ENCODE peak calls at places on chromosomes 4 and X, in four cellular contexts. One of them, this sample, is unnamed.

GRCh38 chrX:22135171-22135711 is 103.1 kb downstream of the PHEX start:
- DNase-seq in tibial nerve: no peak
- DNase-seq in pancreas: no peak
- DNase-seq in fibroblast of lung: peak
- DNase-seq in this sample: no peak

GRCh38 chrX:68832101-68832416 is 3.2 kb downstream of the EFNB1 start:
- DNase-seq in tibial nerve: no peak
- DNase-seq in pancreas: no peak
- DNase-seq in fibroblast of lung: peak
- DNase-seq in this sample: no peak

GRCh38 chr4:6957994-6958393 is 48.4 kb downstream of the TBC1D14 start:
- DNase-seq in tibial nerve: no peak
- DNase-seq in pancreas: no peak
- DNase-seq in fibroblast of lung: no peak
- DNase-seq in this sample: no peak

GRCh38 chrX:123736333-123736921 is 3.6 kb upstream of the THOC2 start:
- DNase-seq in tibial nerve: no peak
- DNase-seq in pancreas: no peak
- DNase-seq in fibroblast of lung: peak
- DNase-seq in this sample: no peak

GRCh38 chr4:140609548-140610425 is 41.0 kb upstream of the UCP1 start:
- DNase-seq in tibial nerve: no peak
- DNase-seq in pancreas: no peak
- DNase-seq in fibroblast of lung: peak
- DNase-seq in this sample: no peak

GRCh38 chrX:132568291-132568690 is 79.5 kb upstream of the MBNL3 start:
- DNase-seq in tibial nerve: no peak
- DNase-seq in pancreas: no peak
- DNase-seq in fibroblast of lung: no peak
- DNase-seq in this sample: no peak

GRCh38 chr4:26120098-26120795 is 200.6 kb upstream of the RBPJ start:
- DNase-seq in tibial nerve: no peak
- DNase-seq in pancreas: no peak
- DNase-seq in fibroblast of lung: no peak
- DNase-seq in this sample: no peak

GRCh38 chr4:88382621-88383020 is 4.0 kb downstream of the HERC6 start:
- DNase-seq in tibial nerve: no peak
- DNase-seq in pancreas: no peak
- DNase-seq in fibroblast of lung: no peak
- DNase-seq in this sample: peak

GRCh38 chr4:121199742-121200561 is 35.8 kb upstream of the TNIP3 start:
- DNase-seq in tibial nerve: no peak
- DNase-seq in pancreas: no peak
- DNase-seq in fibroblast of lung: no peak
- DNase-seq in this sample: no peak

GRCh38 chr4:113584407-113585150 is 177.0 kb downstream of the CAMK2D start:
- DNase-seq in tibial nerve: no peak
- DNase-seq in pancreas: no peak
- DNase-seq in fibroblast of lung: peak
- DNase-seq in this sample: no peak

GRCh38 chr4:129239088-129239487 is 143.1 kb downstream of the C4orf33 start:
- DNase-seq in tibial nerve: peak
- DNase-seq in pancreas: no peak
- DNase-seq in fibroblast of lung: no peak
- DNase-seq in this sample: no peak

GRCh38 chr4:100721077-100721476 is 203.3 kb upstream of the EMCN start:
- DNase-seq in tibial nerve: no peak
- DNase-seq in pancreas: no peak
- DNase-seq in fibroblast of lung: no peak
- DNase-seq in this sample: no peak

GRCh38 chr4:52852696-52853095 is 9.4 kb upstream of the RASL11B start:
- DNase-seq in tibial nerve: no peak
- DNase-seq in pancreas: no peak
- DNase-seq in fibroblast of lung: peak
- DNase-seq in this sample: no peak

GRCh38 chr4:93182722-93183121 is 645.8 kb upstream of the ATOH1 start:
- DNase-seq in tibial nerve: no peak
- DNase-seq in pancreas: no peak
- DNase-seq in fibroblast of lung: no peak
- DNase-seq in this sample: no peak

GRCh38 chr4:139030614-139031235 is 15.1 kb downstream of the NOCT start:
- DNase-seq in tibial nerve: peak
- DNase-seq in pancreas: no peak
- DNase-seq in fibroblast of lung: peak
- DNase-seq in this sample: peak

GRCh38 chrX:12309733-12310054 is 171.4 kb downstream of the FRMPD4 start:
- DNase-seq in tibial nerve: no peak
- DNase-seq in pancreas: no peak
- DNase-seq in fibroblast of lung: no peak
- DNase-seq in this sample: no peak

GRCh38 chr4:174739576-174739975 is 89.5 kb downstream of the GLRA3 start:
- DNase-seq in tibial nerve: no peak
- DNase-seq in pancreas: no peak
- DNase-seq in fibroblast of lung: no peak
- DNase-seq in this sample: no peak

GRCh38 chr4:118774989-118775388 is 60.9 kb downstream of the SEC24D start:
- DNase-seq in tibial nerve: no peak
- DNase-seq in pancreas: no peak
- DNase-seq in fibroblast of lung: peak
- DNase-seq in this sample: no peak
- H3K27ac ChIP-seq in tibial nerve: no peak
- H3K27ac ChIP-seq in pancreas: no peak
- H3K27ac ChIP-seq in fibroblast of lung: no peak
- H3K27ac ChIP-seq in this sample: no peak

GRCh38 chr4:15648600-15648999 is 6.6 kb downstream of the FBXL5 start:
- DNase-seq in tibial nerve: no peak
- DNase-seq in pancreas: no peak
- DNase-seq in fibroblast of lung: no peak
- DNase-seq in this sample: no peak
- H3K27ac ChIP-seq in tibial nerve: no peak
- H3K27ac ChIP-seq in pancreas: no peak
- H3K27ac ChIP-seq in fibroblast of lung: no peak
- H3K27ac ChIP-seq in this sample: no peak

GRCh38 chr4:148810461-148810860 is 368.2 kb upstream of the NR3C2 start:
- DNase-seq in tibial nerve: no peak
- DNase-seq in pancreas: no peak
- DNase-seq in fibroblast of lung: no peak
- DNase-seq in this sample: no peak

GRCh38 chr4:148813289-148813688 is 371.1 kb upstream of the NR3C2 start:
- DNase-seq in tibial nerve: no peak
- DNase-seq in pancreas: no peak
- DNase-seq in fibroblast of lung: no peak
- DNase-seq in this sample: no peak

GRCh38 chr4:148808416-148808815 is 366.2 kb upstream of the NR3C2 start:
- DNase-seq in tibial nerve: no peak
- DNase-seq in pancreas: no peak
- DNase-seq in fibroblast of lung: peak
- DNase-seq in this sample: no peak

DNA sequence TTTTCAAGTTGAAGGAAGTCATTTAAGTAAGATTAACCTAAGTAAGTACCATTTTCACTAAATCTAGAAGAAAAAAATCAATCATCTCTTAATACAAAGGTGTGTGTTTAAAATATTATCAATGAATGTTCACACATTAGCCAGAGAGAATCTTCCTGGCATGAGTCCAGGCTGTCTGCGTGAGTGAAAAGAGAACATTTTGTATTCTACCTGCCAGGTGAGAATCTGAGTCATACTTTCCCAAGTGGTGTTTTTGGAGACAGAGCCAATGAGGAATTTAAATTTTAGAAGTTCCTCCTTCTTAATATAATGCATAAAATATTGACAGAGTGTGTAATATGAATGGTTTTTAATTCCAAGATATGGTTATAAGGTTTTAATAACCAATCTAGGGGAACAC is 371.8 kb upstream of the NR3C2 start:
- DNase-seq in tibial nerve: no peak
- DNase-seq in pancreas: no peak
- DNase-seq in fibroblast of lung: no peak
- DNase-seq in this sample: no peak
- H3K27ac ChIP-seq in tibial nerve: no peak
- H3K27ac ChIP-seq in pancreas: no peak
- H3K27ac ChIP-seq in fibroblast of lung: no peak
- H3K27ac ChIP-seq in this sample: no peak

GRCh38 chrX:6735235-6735634 is 200.3 kb upstream of the VCX3A start:
- DNase-seq in tibial nerve: no peak
- DNase-seq in pancreas: no peak
- DNase-seq in fibroblast of lung: no peak
- DNase-seq in this sample: no peak

GRCh38 chrX:6738518-6739470 is 203.9 kb upstream of the VCX3A start:
- DNase-seq in tibial nerve: no peak
- DNase-seq in pancreas: no peak
- DNase-seq in fibroblast of lung: no peak
- DNase-seq in this sample: no peak
- H3K27ac ChIP-seq in tibial nerve: no peak
- H3K27ac ChIP-seq in pancreas: no peak
- H3K27ac ChIP-seq in fibroblast of lung: no peak
- H3K27ac ChIP-seq in this sample: no peak

GRCh38 chr4:151012376-151012775 is 2.7 kb downstream of the LRBA start:
- DNase-seq in tibial nerve: no peak
- DNase-seq in pancreas: no peak
- DNase-seq in fibroblast of lung: no peak
- DNase-seq in this sample: no peak
- H3K27ac ChIP-seq in tibial nerve: no peak
- H3K27ac ChIP-seq in pancreas: no peak
- H3K27ac ChIP-seq in fibroblast of lung: no peak
- H3K27ac ChIP-seq in this sample: no peak

GRCh38 chr4:119206178-119206577 is 6.3 kb upstream of the USP53 start:
- DNase-seq in tibial nerve: no peak
- DNase-seq in pancreas: no peak
- DNase-seq in fibroblast of lung: no peak
- DNase-seq in this sample: no peak

GRCh38 chr4:119207051-119207450 is 5.5 kb upstream of the USP53 start:
- DNase-seq in tibial nerve: no peak
- DNase-seq in pancreas: no peak
- DNase-seq in fibroblast of lung: peak
- DNase-seq in this sample: no peak

GRCh38 chr4:119205690-119206089 is 6.8 kb upstream of the USP53 start:
- DNase-seq in tibial nerve: no peak
- DNase-seq in pancreas: no peak
- DNase-seq in fibroblast of lung: no peak
- DNase-seq in this sample: no peak

GRCh38 chr4:119209077-119209476 is 3.4 kb upstream of the USP53 start:
- DNase-seq in tibial nerve: no peak
- DNase-seq in pancreas: no peak
- DNase-seq in fibroblast of lung: peak
- DNase-seq in this sample: no peak

DNA sequence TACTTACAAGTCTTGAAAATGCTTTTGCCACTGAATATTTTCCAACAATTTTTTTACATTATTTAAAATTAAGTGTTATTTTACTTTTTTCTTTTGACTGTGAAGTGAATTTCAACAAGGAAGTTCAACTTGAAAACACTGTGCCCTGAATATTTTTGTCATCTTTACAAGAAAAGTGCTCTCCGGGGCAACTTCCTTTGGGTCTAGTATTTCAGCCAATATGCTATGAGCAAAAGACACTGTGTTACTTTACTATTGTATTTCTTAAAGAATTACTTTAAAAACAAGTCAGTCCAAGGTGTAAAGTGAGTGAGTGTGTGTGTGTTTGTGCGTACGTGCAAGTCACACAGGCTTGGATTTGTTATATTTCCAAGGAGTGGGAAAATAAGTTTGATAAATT is 7.6 kb upstream of the USP53 start:
- DNase-seq in tibial nerve: no peak
- DNase-seq in pancreas: no peak
- DNase-seq in fibroblast of lung: no peak
- DNase-seq in this sample: no peak
- H3K27ac ChIP-seq in tibial nerve: peak
- H3K27ac ChIP-seq in pancreas: no peak
- H3K27ac ChIP-seq in fibroblast of lung: no peak
- H3K27ac ChIP-seq in this sample: peak

DNA sequence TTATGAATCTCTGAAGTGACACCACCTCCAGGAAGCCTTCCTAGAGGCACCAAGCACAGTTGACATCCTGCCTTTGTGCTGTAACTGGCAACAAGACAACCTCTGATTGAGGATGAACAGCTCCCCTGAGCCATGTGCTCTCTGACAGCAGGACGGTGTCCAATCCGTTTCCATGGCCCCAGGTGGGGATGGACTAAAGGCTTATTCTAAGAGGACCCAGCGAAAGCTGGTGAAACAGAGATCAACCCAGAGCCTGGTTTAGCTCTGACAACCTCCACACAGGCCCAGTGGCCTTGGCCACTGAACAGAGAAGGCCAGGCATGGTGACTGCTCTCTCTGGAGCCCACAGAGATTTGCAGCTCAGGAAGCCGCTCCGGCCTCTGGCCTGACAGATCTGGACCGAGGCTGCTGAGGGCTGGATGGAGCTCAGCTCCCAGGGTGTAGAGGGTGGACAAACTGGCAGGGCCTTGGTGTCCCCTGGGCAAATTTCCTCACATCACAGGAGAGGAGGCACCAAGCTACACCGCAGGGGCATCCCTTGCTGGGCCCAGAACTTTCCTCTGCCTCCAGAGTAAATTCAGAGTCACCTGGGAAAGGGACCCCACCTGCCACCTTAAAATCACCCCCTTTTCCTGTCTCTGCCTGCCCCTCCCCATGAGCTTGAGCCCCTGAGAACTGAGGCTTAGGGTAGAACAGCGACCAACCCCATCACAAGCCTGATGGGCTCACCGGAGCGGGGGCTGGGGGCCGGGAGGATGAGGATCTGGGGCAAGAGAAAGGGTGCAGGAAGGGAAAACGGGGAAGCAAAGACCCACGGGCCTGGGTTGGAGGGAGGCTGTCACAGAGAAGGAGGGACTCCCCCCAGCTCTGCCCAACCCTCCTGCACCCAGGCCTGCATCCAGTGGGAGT is 40.2 kb downstream of the HMX1 start:
- DNase-seq in tibial nerve: no peak
- DNase-seq in pancreas: no peak
- DNase-seq in fibroblast of lung: no peak
- DNase-seq in this sample: no peak
- H3K27ac ChIP-seq in tibial nerve: no peak
- H3K27ac ChIP-seq in pancreas: no peak
- H3K27ac ChIP-seq in fibroblast of lung: no peak
- H3K27ac ChIP-seq in this sample: no peak

This sample was measured in effector memory CD4-positive, alpha-beta T cell.